ENCODE peak calls at places on chromosomes 11 and 22, in seven cellular contexts. F, E, U, N, Z, K and G are unnamed samples.

GRCh38 chr11:9001736-9002135 is 2.1 kb downstream of the NRIP3 start:
- DNase-seq in E (no peak), Z (no peak), U (no peak), F (no peak), K (no peak), N (no peak), G (peak; percentile 40)

GRCh38 chr11:111645657-111646316 is 43.5 kb downstream of the SIK2 start:
- DNase-seq in Z (no peak), N (no peak), K (no peak), F (no peak), U (no peak), E (no peak), G (no peak)

GRCh38 chr11:14619580-14619979 is 24.0 kb upstream of the PDE3B start:
- DNase-seq in K (no peak), N (no peak), E (no peak), Z (no peak), F (no peak), U (no peak), G (no peak)

GRCh38 chr11:126390418-126390817 is 34.9 kb downstream of the ST3GAL4 start:
- DNase-seq in Z (no peak), F (no peak), U (no peak), N (no peak), E (no peak), K (no peak), G (no peak)

GRCh38 chr22:19377565-19378361 is 53.8 kb downstream of the HIRA start:
- DNase-seq in E (no peak), K (no peak), U (peak; percentile 26), F (no peak), N (no peak), Z (no peak), G (no peak)

GRCh38 chr11:32435152-32435480 is 223 bp downstream of the WT1 start:
- DNase-seq in K (no peak), N (peak; percentile 45), U (no peak), F (no peak), E (no peak), Z (no peak), G (no peak)

GRCh38 chr11:130031056-130031455 is 28.4 kb upstream of the PRDM10 start:
- DNase-seq in K (no peak), U (no peak), E (no peak), Z (no peak), N (no peak), F (no peak), G (no peak)

GRCh38 chr11:121661796-121662508 is 209.2 kb upstream of the SORL1-AS1 start:
- DNase-seq in U (no peak), Z (no peak), K (no peak), F (no peak), E (no peak), N (no peak), G (no peak)

GRCh38 chr11:126354631-126355323 is 709 bp upstream of the ST3GAL4 start:
- DNase-seq in F (peak; percentile 23), N (no peak), U (peak; percentile 53), K (no peak), E (peak; percentile 44), Z (no peak), G (no peak)

GRCh38 chr11:9264381-9265210 is 554 bp downstream of the DENND5A start:
- DNase-seq in E (peak; percentile 69), U (peak; percentile 87), K (no peak), Z (peak; percentile 47), F (no peak), N (peak; percentile 47), G (peak; percentile 91)

GRCh38 chr11:83641511-83641910 is 355.3 kb upstream of the CCDC90B start:
- DNase-seq in E (no peak), K (no peak), Z (no peak), F (no peak), U (peak; percentile 77), N (peak; percentile 7), G (no peak)

GRCh38 chr11:115272925-115273324 is 231.3 kb downstream of the CADM1 start:
- DNase-seq in U (no peak), E (no peak), F (no peak), K (no peak), N (no peak), Z (no peak), G (no peak)

GRCh38 chr11:64053699-64054098 is 18.0 kb downstream of the FLRT1 start:
- DNase-seq in U (no peak), Z (no peak), N (no peak), E (no peak), K (no peak), F (no peak), G (peak; percentile 56)

GRCh38 chr11:1870721-1871466 is 18.0 kb downstream of the LSP1 start:
- DNase-seq in U (peak; percentile 65), N (no peak), E (no peak), K (no peak), Z (no peak), F (peak; percentile 72), G (peak; percentile 88)

GRCh38 chr22:33240901-33241300 is 182.7 kb upstream of the SYN3 start:
- DNase-seq in N (no peak), E (no peak), Z (no peak), K (no peak), U (no peak), F (no peak), G (no peak)

GRCh38 chr22:32668254-32669094 is 133.0 kb upstream of the TIMP3 start:
- DNase-seq in N (no peak), E (no peak), Z (no peak), F (no peak), K (no peak), U (no peak), G (no peak)

GRCh38 chr11:112221263-112221835 is 4.9 kb upstream of the PTS start:
- DNase-seq in U (no peak), N (no peak), Z (peak; percentile 36), F (no peak), K (no peak), E (no peak), G (no peak)

GRCh38 chr22:24989541-24989951 is 37.0 kb downstream of the KIAA1671 start:
- DNase-seq in N (no peak), F (no peak), U (no peak), E (peak; percentile 60), K (no peak), Z (no peak), G (no peak)

GRCh38 chr11:93908689-93909088 is 58.3 kb upstream of the VSTM5 start:
- DNase-seq in K (no peak), N (peak; percentile 20), U (no peak), F (no peak), Z (no peak), E (no peak), G (no peak)

GRCh38 chr11:111012497-111012896 is 233.0 kb upstream of the POU2AF2 start:
- DNase-seq in Z (no peak), F (no peak), K (no peak), E (no peak), U (no peak), N (no peak), G (no peak)

GRCh38 chr11:94417386-94417987 is 16.3 kb upstream of the GPR83 start:
- DNase-seq in N (peak; percentile 28), F (no peak), U (no peak), E (no peak), Z (no peak), K (no peak), G (no peak)

GRCh38 chr22:37802310-37803194 is 5.2 kb upstream of the GCAT start:
- DNase-seq in K (no peak), Z (peak; percentile 60), E (peak; percentile 81), F (peak; percentile 59), N (peak; percentile 45), U (peak; percentile 83), G (peak; percentile 73)

GRCh38 chr22:37803636-37804371 is 3.9 kb upstream of the GCAT start:
- DNase-seq in Z (no peak), F (no peak), N (no peak), E (peak; percentile 54), K (no peak), U (no peak), G (no peak)

GRCh38 chr22:37801946-37802309 is 5.8 kb upstream of the GCAT start:
- DNase-seq in U (no peak), F (no peak), K (no peak), Z (no peak), N (peak; percentile 31), E (no peak), G (no peak)

GRCh38 chr22:37804502-37804885 is 3.2 kb upstream of the GCAT start:
- DNase-seq in K (no peak), N (no peak), U (no peak), F (no peak), Z (no peak), E (peak; percentile 64), G (no peak)

GRCh38 chr22:37803195-37803635 is 4.5 kb upstream of the GCAT start:
- DNase-seq in F (peak; percentile 86), U (no peak), Z (no peak), E (no peak), K (no peak), N (no peak), G (no peak)
- TF ChIP-seq EP300 in F (peak; percentile 97), U (no peak), Z (no peak), E (no peak), K (no peak), N (no peak), G (no peak)

GRCh38 chr22:38954414-38955043 is 2.9 kb upstream of the APOBEC3A start:
- DNase-seq in F (no peak), Z (no peak), E (peak; percentile 13), K (no peak), N (no peak), U (no peak), G (no peak)
- H3K4me1 ChIP-seq in F (peaks cover 5% of the 10 kb centered on the region), Z (peaks cover 25% of the 10 kb centered on the region), E (no peaks in the 10 kb centered on the region), K (peaks cover 24% of the 10 kb centered on the region), N (peaks cover 7% of the 10 kb centered on the region), U (no peaks in the 10 kb centered on the region), G (peaks cover 9% of the 10 kb centered on the region)

GRCh38 chr22:50398698-50399648 is 55.8 kb downstream of the PPP6R2 start:
- DNase-seq in U (no peak), Z (peak; percentile 63), E (no peak), F (no peak), K (no peak), N (peak; percentile 7), G (no peak)

GRCh38 chr22:50400406-50400805 is 57.3 kb downstream of the PPP6R2 start:
- DNase-seq in E (no peak), N (no peak), F (no peak), U (no peak), Z (no peak), K (no peak), G (no peak)

GRCh38 chr22:50400931-50401330 is 57.8 kb downstream of the PPP6R2 start:
- DNase-seq in N (no peak), E (no peak), F (no peak), K (no peak), Z (no peak), U (no peak), G (no peak)

GRCh38 chr22:50399751-50400331 is 56.7 kb downstream of the PPP6R2 start:
- DNase-seq in Z (peak; percentile 42), U (no peak), N (peak; percentile 49), K (no peak), E (no peak), F (peak; percentile 33), G (peak; percentile 79)

GRCh38 chr22:50396751-50397370 is 53.7 kb downstream of the PPP6R2 start:
- DNase-seq in Z (no peak), U (no peak), F (no peak), E (no peak), K (no peak), N (peak; percentile 86), G (no peak)
- TF ChIP-seq EP300 in Z (no peak), U (no peak), F (no peak), E (no peak), K (no peak), N (no peak), G (no peak)

DNA sequence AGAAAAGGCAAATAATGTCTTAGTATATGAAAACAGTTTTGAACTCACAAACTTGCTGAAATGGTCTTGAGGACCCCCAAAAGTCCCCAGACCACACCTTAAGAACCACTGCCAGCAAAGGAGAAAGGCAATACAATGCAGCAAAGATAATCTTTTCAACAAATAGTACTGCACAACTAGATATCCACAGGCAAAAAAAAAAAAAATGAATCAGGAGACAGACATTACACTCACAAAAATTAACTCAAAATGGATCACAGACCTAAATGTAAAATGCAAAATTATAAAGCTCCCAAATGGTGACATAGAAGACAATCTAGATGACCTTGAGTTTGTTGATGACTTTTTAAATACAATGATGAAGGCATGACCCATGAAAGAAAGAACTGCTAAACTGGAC is 8.3 kb downstream of the PICALM start:
- DNase-seq in Z (no peak), F (no peak), K (no peak), N (no peak), U (no peak), E (no peak), G (no peak)
- H3K4me1 ChIP-seq in Z (peaks cover 98% of the 10 kb centered on the region), F (peaks cover 45% of the 10 kb centered on the region), K (peaks cover 8% of the 10 kb centered on the region), N (peaks cover 33% of the 10 kb centered on the region), U (peaks cover 46% of the 10 kb centered on the region), E (peaks cover 7% of the 10 kb centered on the region), G (peaks cover 72% of the 10 kb centered on the region)